ENCODE peak calls at places on chromosomes 1 and 21, in four cellular contexts. D, Y, G and P are unnamed samples. For H3K79me1, the result is how much of the 10 kb centered on the place peaks cover.

GRCh38 chr1:201888282-201889033 is at the start of gene SHISA4:
- DNase-seq in D (peak), Y (peak), G (peak), P (no peak)

GRCh38 chr1:64601207-64601606 is 131.3 kb downstream of the CACHD1 start:
- DNase-seq in Y (no peak), D (no peak), G (no peak), P (no peak)

GRCh38 chr1:36565576-36566501 is 83.1 kb upstream of the CSF3R start:
- DNase-seq in G (peak), Y (no peak), D (no peak), P (no peak)

GRCh38 chr1:201648911-201649775 is 110.2 kb downstream of the NAV1 start:
- DNase-seq in Y (peak), D (peak), G (peak), P (peak)

GRCh38 chr1:156664949-156665411 is 12.2 kb downstream of the NES start:
- DNase-seq in G (peak), D (no peak), Y (no peak), P (peak)

GRCh38 chr1:88773540-88774150 is 89.6 kb downstream of the PKN2 start:
- DNase-seq in G (no peak), D (peak), Y (no peak), P (peak)

GRCh38 chr1:235835226-235835625 is 31.5 kb downstream of the LYST start:
- DNase-seq in Y (no peak), G (no peak), D (peak), P (no peak)

GRCh38 chr1:167651161-167651693 is 21.2 kb downstream of the RCSD1 start:
- DNase-seq in G (no peak), Y (no peak), D (no peak), P (no peak)

GRCh38 chr1:69982992-69983391 is 222.4 kb downstream of the LRRC40 start:
- DNase-seq in G (no peak), D (peak), Y (no peak), P (no peak)

GRCh38 chr1:61641171-61641570 is 83.8 kb downstream of the TM2D1 start:
- DNase-seq in Y (no peak), G (no peak), D (no peak), P (no peak)

GRCh38 chr21:37878946-37879660 is 37.2 kb downstream of the KCNJ6 start:
- DNase-seq in D (peak), G (no peak), Y (no peak), P (no peak)

GRCh38 chr1:209402697-209403096 is 180.8 kb upstream of the CAMK1G start:
- DNase-seq in D (no peak), G (no peak), Y (no peak), P (no peak)

GRCh38 chr1:110133436-110133835 is 16.9 kb upstream of the SLC6A17 start:
- DNase-seq in Y (no peak), G (no peak), D (no peak), P (no peak)

GRCh38 chr1:113928129-113928949 is 785 bp upstream of the HIPK1 start:
- DNase-seq in Y (no peak), D (peak), G (no peak), P (no peak)

GRCh38 chr1:62090016-62090415 is 104.6 kb upstream of the L1TD1 start:
- DNase-seq in Y (no peak), G (no peak), D (no peak), P (peak)

GRCh38 chr1:185305419-185305818 is 11.6 kb downstream of the IVNS1ABP start:
- DNase-seq in G (no peak), Y (no peak), D (no peak), P (peak)

GRCh38 chr1:161914595-161914994 is 109.1 kb downstream of the OLFML2B start:
- DNase-seq in D (no peak), G (no peak), Y (no peak), P (peak)

GRCh38 chr1:234776875-234777849 is 167.2 kb upstream of the IRF2BP2 start:
- DNase-seq in Y (no peak), D (no peak), G (no peak), P (no peak)

GRCh38 chr1:192609110-192610079 is 26.6 kb upstream of the RGS13 start:
- DNase-seq in D (no peak), G (no peak), Y (no peak), P (no peak)

GRCh38 chr1:92424376-92424775 is 62.3 kb downstream of the GFI1 start:
- DNase-seq in G (no peak), D (no peak), Y (no peak), P (no peak)

GRCh38 chr1:94549706-94550105 is 8.1 kb upstream of the F3 start:
- DNase-seq in Y (no peak), G (no peak), D (no peak), P (no peak)

GRCh38 chr1:168335500-168335899 is 54.8 kb downstream of the TBX19 start:
- DNase-seq in D (no peak), G (no peak), Y (no peak), P (no peak)

GRCh38 chr1:46689326-46689725 is 17.7 kb downstream of the TEX38 start:
- DNase-seq in Y (no peak), D (no peak), G (no peak), P (peak)

GRCh38 chr1:227766015-227766634 is 30.9 kb downstream of the SNAP47 start:
- DNase-seq in Y (no peak), G (no peak), D (peak), P (no peak)

GRCh38 chr1:233241782-233242181 is 53.7 kb downstream of the PCNX2 start:
- DNase-seq in Y (no peak), G (no peak), D (no peak), P (peak)

GRCh38 chr1:6581561-6582305 is 1.9 kb downstream of the ZBTB48 start:
- DNase-seq in Y (no peak), D (no peak), G (no peak), P (no peak)

GRCh38 chr1:6352138-6352563 is 41.4 kb downstream of the ACOT7 start:
- DNase-seq in D (no peak), G (peak), Y (no peak), P (peak)

GRCh38 chr1:60753508-60753907 is 328.9 kb upstream of the NFIA start:
- DNase-seq in Y (no peak), D (no peak), G (no peak), P (no peak)

GRCh38 chr1:224632381-224632871 is 16.3 kb downstream of the CNIH3 start:
- DNase-seq in G (no peak), Y (no peak), D (peak), P (peak)

GRCh38 chr1:212655668-212656440 is 43.8 kb downstream of the BATF3 start:
- DNase-seq in D (peak), Y (no peak), G (peak), P (peak)

GRCh38 chr21:17775431-17776126 is 43.6 kb downstream of the C21orf91 start:
- DNase-seq in G (no peak), D (no peak), Y (no peak), P (no peak)

GRCh38 chr1:214108097-214108446 is 120.3 kb downstream of the PROX1 start:
- DNase-seq in D (no peak), Y (no peak), G (no peak), P (no peak)

GRCh38 chr1:62706985-62707745 is 19.0 kb upstream of the DOCK7 start:
- DNase-seq in G (no peak), Y (no peak), D (no peak), P (no peak)

GRCh38 chr1:10802948-10803715 is 6.7 kb upstream of the CASZ1 start:
- DNase-seq in G (no peak), D (no peak), Y (no peak), P (no peak)

GRCh38 chr1:109620396-109620817 is 770 bp downstream of the AMPD2 start:
- DNase-seq in G (peak), D (peak), Y (no peak), P (peak)

GRCh38 chr1:118486213-118486612 is 301.2 kb upstream of the SPAG17 start:
- DNase-seq in Y (no peak), G (no peak), D (no peak), P (no peak)

GRCh38 chr1:23556661-23557470 is 2.4 kb downstream of the ID3 start:
- DNase-seq in D (peak), Y (no peak), G (peak), P (peak)
- H3K79me1 ChIP-seq in D (under half), Y (under half), G (under half), P (under half)

DNA sequence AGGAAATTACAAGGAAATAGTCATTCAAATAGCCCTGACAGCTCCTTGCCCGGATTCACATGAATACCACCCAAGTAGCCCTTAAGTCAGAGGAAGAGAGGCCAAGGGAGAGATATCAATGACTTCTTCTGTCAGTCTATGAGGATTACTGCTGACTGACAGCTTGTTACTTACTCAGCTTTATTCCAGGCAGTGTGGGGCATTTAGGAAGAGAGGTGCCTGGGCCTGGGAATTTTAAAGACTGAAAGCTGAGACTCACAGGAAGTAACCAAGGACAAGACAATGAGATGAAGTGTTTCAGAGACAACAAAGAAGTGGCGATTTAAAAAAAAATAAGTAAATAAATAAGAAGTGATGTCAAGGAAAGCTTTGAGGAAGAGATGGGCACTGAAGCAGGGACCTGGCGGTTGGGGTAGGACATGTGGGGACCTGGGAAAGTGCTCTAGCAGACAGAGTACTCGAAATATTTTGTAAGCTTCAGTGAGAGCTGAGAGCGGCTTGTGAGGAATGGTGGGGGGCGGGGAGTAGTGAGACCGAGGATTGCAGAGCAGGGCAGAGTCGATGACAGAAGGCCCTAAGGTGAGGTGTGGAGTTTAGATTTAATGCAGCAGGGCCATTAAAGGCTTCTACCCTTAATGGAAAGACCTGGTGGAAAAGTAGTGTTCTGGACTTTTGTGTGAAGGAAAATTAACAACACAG is 58.9 kb downstream of the ST3GAL3 start:
- DNase-seq in G (peak), D (no peak), Y (peak), P (peak)
- H2BK120ac ChIP-seq in G (peak), D (no peak), Y (no peak), P (peak)

GRCh38 chr1:245156041-245156735 is 1.4 kb downstream of the KIF26B start:
- DNase-seq in G (peak), Y (peak), D (peak), P (peak)
- H3K4ac ChIP-seq in G (no peak), Y (no peak), D (no peak), P (no peak)

GRCh38 chr1:222071313-222071886 is 329.5 kb upstream of the DUSP10 start:
- DNase-seq in D (no peak), Y (no peak), G (no peak), P (no peak)
- H3K79me1 ChIP-seq in D (under half), Y (under half), G (under half), P (under half)

GRCh38 chr1:177080564-177080963 is 83.9 kb downstream of the ASTN1 start:
- DNase-seq in Y (no peak), G (no peak), D (no peak), P (no peak)

GRCh38 chr1:177077734-177078489 is 86.6 kb downstream of the ASTN1 start:
- DNase-seq in D (no peak), Y (no peak), G (no peak), P (no peak)

GRCh38 chr1:177077006-177077405 is 87.5 kb downstream of the ASTN1 start:
- DNase-seq in G (no peak), D (no peak), Y (no peak), P (no peak)
- H2BK120ac ChIP-seq in G (no peak), D (no peak), Y (no peak), P (no peak)

DNA sequence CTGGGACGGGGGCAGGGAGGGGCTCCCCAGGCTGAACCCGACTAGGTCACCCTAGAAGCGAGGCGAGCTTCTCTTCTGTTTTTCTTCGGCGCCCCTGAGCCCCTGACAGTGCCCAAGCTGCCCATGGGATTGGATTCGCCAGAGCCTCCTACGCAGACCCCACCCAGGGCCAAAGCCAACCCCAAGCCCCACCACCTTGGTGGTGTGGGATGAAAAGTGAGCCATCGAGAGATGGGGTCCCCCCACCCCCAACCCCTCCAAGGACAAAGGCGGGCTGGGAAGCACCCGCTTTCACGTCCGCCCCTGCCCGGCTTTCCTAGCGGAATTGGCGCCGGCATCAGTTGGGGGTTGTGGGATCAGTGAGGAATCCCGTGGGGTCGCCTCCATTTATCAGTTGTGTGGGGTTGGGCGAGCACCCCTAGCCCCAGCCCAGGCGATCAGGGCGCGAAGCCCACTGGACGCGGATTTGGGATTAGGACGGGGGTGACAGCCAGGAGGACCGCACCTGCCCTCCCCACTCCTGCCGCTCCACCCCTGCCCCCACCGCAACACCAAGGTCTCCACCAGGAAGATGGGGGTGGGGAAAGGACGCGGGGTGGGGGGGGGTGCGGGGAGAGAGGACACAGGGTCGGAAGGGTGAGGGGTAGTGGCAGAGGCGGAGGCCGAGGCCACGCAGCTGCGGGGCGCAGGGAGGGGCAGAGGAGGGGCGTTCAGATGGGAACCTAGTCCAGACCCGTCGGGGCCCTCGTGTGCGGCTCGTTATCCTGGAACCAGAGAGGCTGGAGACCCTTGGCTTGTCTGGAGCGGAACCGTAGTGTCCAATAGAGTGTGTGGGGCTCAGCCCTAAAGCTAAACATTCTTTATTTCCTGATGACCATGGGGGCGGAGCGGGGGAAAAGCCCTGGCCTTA is 4.4 kb downstream of the TSPEAR start:
- DNase-seq in D (no peak), G (no peak), Y (no peak), P (no peak)
- H3K4ac ChIP-seq in D (no peak), G (no peak), Y (peak), P (peak)

DNA sequence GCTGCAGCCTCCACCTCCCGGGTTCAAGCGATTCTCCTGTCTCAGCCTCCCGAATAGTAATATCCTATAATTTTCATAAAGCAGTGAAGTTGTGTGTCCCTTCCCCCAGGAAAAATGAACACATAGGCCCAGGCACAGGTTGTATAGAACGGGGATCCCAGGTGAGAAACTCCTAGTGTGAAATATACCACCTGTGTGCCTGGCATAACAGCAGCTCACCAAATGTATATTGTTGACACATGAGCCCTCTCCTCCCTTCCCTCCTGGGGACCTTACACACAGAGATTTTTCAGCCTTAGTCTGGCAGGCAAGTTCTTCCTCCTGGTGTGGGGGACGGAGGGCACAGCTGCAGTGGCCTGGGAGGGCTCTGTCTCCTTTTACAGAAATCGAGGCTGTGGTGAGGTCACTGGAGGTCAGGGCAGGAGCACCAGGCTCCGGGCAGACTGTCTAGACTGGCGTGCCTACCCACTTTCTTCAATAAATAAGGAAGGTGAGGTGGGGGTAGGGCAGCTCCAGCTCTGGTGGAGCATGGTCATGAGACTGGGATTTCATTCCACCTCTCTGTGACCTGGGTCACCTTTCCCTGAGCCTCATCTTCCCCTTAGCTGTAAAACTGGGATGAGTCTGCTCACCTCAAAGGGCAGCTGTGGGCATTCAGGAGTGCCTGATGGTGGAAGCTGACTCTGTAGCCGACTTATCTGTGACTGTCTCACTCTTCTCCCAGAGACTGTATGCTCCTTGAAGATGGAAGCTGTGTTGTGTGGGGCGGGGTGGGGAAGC is 14.3 kb downstream of the RCC1 start:
- DNase-seq in G (no peak), Y (no peak), D (no peak), P (no peak)
- H3K79me1 ChIP-seq in G (under half), Y (under half), D (under half), P (under half)

DNA sequence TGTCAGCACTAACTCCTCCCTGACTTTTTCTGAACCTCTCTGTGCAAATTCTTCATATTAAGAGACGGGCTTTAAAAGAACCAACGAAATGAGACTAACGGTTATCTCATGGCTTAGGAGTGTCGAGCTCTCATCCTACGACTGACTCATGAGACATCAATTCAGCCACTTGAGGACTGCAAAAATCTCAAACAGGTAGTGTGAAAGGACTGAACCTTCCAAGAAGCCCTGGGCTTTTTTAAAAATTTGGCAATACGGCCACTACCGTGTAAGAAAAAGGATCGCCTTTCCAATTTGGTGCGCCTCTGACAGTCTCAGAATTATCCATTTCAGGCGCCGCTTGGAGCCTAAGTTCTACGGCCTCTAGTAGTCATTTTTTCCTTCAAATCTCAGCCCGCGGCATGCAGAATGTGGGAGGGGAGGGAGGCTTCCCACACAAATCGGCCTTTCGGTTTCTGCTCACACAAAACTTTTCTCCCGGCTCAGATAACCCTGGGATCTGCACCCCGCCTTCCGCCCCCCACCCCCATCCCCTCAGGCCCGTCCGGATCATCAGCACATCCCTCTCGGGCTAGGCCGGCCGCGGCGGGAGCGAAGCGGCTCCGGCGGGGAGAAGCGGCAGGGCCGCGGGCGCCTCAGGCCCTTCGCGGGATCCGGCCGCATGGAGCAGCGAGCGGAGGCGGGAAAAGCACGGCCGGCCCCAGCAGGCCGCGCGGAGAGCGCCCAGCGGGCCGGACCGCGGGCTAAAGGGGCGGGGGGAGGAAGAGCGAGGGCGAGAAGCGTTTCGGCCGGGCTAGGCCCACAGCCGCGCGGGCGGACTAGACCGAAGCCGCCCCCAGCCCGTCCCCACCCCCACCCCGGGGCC is 606 bp downstream of the HNRNPR start:
- DNase-seq in G (peak), Y (no peak), D (peak), P (peak)
- H2BK120ac ChIP-seq in G (no peak), Y (peak), D (no peak), P (peak)